ENCODE peak calls at places on chromosomes 16 and 17, in six cellular contexts. Y is ovary; J is CD8-positive, alpha-beta memory T cell; T is heart left ventricle; L is upper lobe of right lung; K is brain microvascular endothelial cell. O is an unnamed sample.

GRCh38 chr17:17032131-17032692 is 10.0 kb upstream of the MPRIP start:
- DNase-seq in T (peak), J (no peak), K (peak), L (peak), Y (peak), O (peak)

GRCh38 chr16:85327731-85328664 is 215.7 kb upstream of the CIBAR2 start:
- DNase-seq in Y (peak), L (peak), T (no peak), K (peak), J (no peak), O (no peak)

GRCh38 chr17:56499799-56500388 is 93.6 kb upstream of the NOG start:
- DNase-seq in J (no peak), Y (no peak), T (no peak), L (no peak), K (peak), O (no peak)

GRCh38 chr17:74881073-74881472 is 8.3 kb upstream of the FDXR start:
- DNase-seq in Y (no peak), K (no peak), J (no peak), T (no peak), L (no peak), O (no peak)

GRCh38 chr16:68605746-68606145 is 39.4 kb upstream of the CDH3 start:
- DNase-seq in Y (no peak), K (no peak), J (no peak), L (no peak), T (no peak), O (no peak)

GRCh38 chr17:18025596-18026407 is 13.2 kb downstream of the ATPAF2 start:
- DNase-seq in L (no peak), K (no peak), Y (no peak), T (no peak), J (no peak), O (no peak)

GRCh38 chr17:59848778-59849177 is 44.0 kb downstream of the TUBD1 start:
- DNase-seq in J (no peak), L (peak), T (peak), Y (no peak), K (peak), O (peak)

GRCh38 chr17:34098712-34099111 is 156.4 kb upstream of the CCL2 start:
- DNase-seq in Y (no peak), K (no peak), J (no peak), T (no peak), L (no peak), O (no peak)

GRCh38 chr16:2150418-2151187 is 2.2 kb downstream of the RAB26 start:
- DNase-seq in L (no peak), K (no peak), Y (no peak), J (no peak), T (no peak), O (no peak)

GRCh38 chr16:55728797-55729196 is 73.0 kb downstream of the SLC6A2 start:
- DNase-seq in Y (no peak), K (no peak), J (no peak), T (no peak), L (no peak), O (no peak)

GRCh38 chr17:78979780-78980623 is at the start of gene LGALS3BP:
- DNase-seq in K (peak), Y (peak), L (peak), J (no peak), T (peak), O (no peak)

GRCh38 chr17:2564876-2565275 is 28.6 kb upstream of the PAFAH1B1 start:
- DNase-seq in T (no peak), L (peak), Y (no peak), K (no peak), J (no peak), O (no peak)

GRCh38 chr17:72687941-72688340 is 404.5 kb downstream of the SLC39A11 start:
- DNase-seq in J (no peak), L (no peak), T (no peak), K (no peak), Y (no peak), O (no peak)

GRCh38 chr17:10046259-10046658 is 141.2 kb upstream of the RCVRN start:
- DNase-seq in L (no peak), Y (no peak), J (no peak), K (no peak), T (no peak), O (no peak)

GRCh38 chr16:81842564-81843242 is 63.6 kb downstream of the PLCG2 start:
- DNase-seq in Y (no peak), J (no peak), K (no peak), L (no peak), T (no peak), O (no peak)

GRCh38 chr17:79791354-79792123 is 5.3 kb downstream of the CBX8 start:
- DNase-seq in J (no peak), L (peak), Y (no peak), T (no peak), K (no peak), O (peak)

GRCh38 chr17:38451840-38452529 is 23.7 kb downstream of the ARHGAP23 start:
- DNase-seq in K (peak), J (no peak), L (no peak), T (no peak), Y (peak), O (no peak)

GRCh38 chr17:40550608-40551007 is 14.7 kb downstream of the CCR7 start:
- DNase-seq in Y (peak), T (peak), K (peak), J (no peak), L (peak), O (no peak)

GRCh38 chr17:42274812-42275526 is 1.2 kb downstream of the STAT5B start:
- DNase-seq in T (no peak), J (no peak), Y (no peak), K (no peak), L (no peak), O (no peak)

GRCh38 chr17:37701424-37702020 is 43.3 kb downstream of the HNF1B start:
- DNase-seq in J (peak), L (peak), T (no peak), K (no peak), Y (no peak), O (peak)

GRCh38 chr16:31149332-31149731 is 534 bp downstream of the PRSS36 start:
- DNase-seq in Y (no peak), J (no peak), L (no peak), T (no peak), K (no peak), O (peak)

GRCh38 chr16:27596411-27596810 is 46.5 kb downstream of the KATNIP start:
- DNase-seq in L (no peak), Y (no peak), J (no peak), T (no peak), K (no peak), O (no peak)
- H3K27ac ChIP-seq in L (no peak), Y (no peak), J (no peak), T (no peak), K (no peak), O (no peak)

DNA sequence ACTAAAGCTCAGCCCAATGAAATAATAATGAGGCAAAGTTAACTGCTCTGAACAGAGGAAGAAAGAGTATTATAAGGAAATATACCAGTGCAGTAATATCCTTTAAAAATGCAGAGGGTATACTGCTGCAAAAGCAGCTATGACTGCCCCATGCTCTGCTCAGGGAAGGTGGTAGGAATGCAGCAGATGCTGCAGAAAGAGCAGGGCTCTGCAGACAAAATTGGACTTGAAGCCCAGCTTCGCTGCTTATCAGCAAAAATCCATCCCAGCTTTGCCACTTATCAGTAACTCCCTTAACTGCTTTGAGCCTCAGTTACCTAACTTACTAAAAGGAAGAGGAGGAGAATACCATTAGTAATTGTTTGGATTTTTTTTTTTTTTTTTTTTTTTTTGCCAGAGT is 533.8 kb upstream of the CDH5 start:
- DNase-seq in T (no peak), Y (no peak), L (no peak), K (no peak), J (no peak), O (no peak)
- H3K27ac ChIP-seq in T (no peak), Y (no peak), L (no peak), K (no peak), J (no peak), O (no peak)

DNA sequence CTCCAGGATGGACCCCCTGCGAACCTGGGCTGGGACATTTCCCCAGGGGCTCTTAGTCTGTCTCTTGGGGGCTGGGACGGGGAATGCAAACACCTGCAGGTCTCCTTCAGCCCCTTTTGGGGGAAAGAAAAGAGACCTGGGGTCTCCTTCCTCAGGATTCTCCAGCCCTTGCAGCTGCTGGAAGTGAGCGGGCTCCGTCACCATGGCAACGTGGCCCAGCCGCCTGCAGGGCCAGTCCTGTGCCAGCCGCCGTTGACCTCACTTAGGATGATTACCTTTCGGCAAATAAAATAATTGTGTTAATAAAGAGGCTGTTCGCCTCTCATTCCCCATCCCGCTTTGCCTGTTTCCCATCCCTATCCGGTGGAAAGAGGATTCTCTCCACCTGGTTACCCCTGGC is 25.7 kb downstream of the MRM1 start:
- DNase-seq in J (no peak), Y (no peak), K (no peak), T (no peak), L (no peak), O (no peak)
- H3K27ac ChIP-seq in J (no peak), Y (no peak), K (no peak), T (no peak), L (no peak), O (no peak)

GRCh38 chr17:77436481-77436880 is 295.7 kb downstream of the SEC14L1 start:
- DNase-seq in K (no peak), T (no peak), L (no peak), Y (no peak), J (no peak), O (no peak)
- H3K27ac ChIP-seq in K (no peak), T (peak), L (no peak), Y (no peak), J (no peak), O (no peak)

GRCh38 chr17:81424151-81424550 is 28.9 kb downstream of the BAHCC1 start:
- DNase-seq in J (no peak), L (no peak), K (no peak), T (no peak), Y (no peak), O (no peak)
- H3K27ac ChIP-seq in J (no peak), L (peak), K (no peak), T (no peak), Y (no peak), O (peak)

GRCh38 chr17:28728364-28729200 is at the start of gene NEK8:
- DNase-seq in Y (peak), J (peak), K (peak), L (peak), T (peak), O (peak)

GRCh38 chr17:28725660-28726395 is at the start of gene TLCD1:
- DNase-seq in T (peak), Y (peak), J (peak), K (peak), L (peak), O (peak)

GRCh38 chr17:28726396-28726911 is 421 bp upstream of the TLCD1 start:
- DNase-seq in L (peak), J (peak), Y (no peak), K (peak), T (peak), O (no peak)

GRCh38 chr17:28727727-28728363 is 743 bp upstream of the NEK8 start:
- DNase-seq in L (peak), K (peak), J (peak), T (peak), Y (peak), O (peak)

DNA sequence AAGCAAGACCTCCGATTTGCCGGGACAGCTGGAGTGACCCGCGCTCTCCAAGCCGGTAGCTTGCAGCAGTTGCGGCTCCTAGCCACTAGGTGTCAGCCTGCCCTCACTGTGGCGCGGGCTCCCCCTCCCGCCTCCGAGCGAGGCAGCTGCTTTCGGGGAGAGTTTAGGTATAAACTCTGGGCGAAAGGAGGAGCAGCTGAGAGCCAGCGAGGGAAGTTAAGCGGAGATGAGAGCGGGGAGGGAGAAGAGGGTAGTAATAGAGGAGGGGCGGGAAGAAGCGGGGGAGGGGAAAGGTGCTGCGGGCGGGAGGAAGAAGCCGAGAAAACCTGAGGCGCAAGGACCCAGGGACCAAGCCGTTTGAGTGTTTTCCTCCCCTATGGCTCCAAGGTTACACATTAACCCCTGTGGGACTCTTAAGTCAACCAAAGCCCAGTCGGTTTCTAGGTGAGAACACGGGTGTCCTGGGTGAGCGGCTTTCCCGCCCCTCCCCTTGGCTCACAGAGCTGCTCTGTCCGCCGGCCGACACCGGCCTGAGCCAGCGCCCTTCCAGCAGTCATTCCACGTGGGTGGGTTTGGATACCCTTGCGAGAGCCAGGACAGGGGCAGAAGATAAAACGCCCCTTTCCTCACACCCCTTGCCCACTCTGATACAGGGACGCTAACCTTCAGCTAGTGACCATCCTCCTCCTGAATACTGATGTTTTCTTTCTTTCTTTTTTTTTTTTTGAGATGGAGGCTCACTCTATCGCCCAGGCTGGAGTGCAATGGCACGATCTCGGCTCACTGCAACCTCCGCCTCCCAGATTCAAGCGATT is 1.1 kb upstream of the TLCD1 start:
- DNase-seq in J (peak), K (peak), L (peak), Y (peak), T (peak), O (peak)
- H3K27ac ChIP-seq in J (peak), K (peak), L (peak), Y (peak), T (peak), O (peak)